ENCODE peak calls at places on chromosomes 6 and 20, in six cellular contexts. Z is astrocyte of the spinal cord, D is ovary, B is B cell, H is HFFc6, E is Calu3. S is an unnamed sample.

GRCh38 chr6:9405369-9405768 is 970.0 kb upstream of the SLC35B3 start:
- DNase-seq in Z (peak; percentile 89), D (no peak), B (no peak), H (peak; percentile 83), E (peak; percentile 37), S (no peak)

GRCh38 chr6:155420492-155420891 is 35.1 kb downstream of the NOX3 start:
- DNase-seq in Z (no peak), D (no peak), B (no peak), H (no peak), E (no peak), S (no peak)

GRCh38 chr20:2108987-2109386 is 7.4 kb downstream of the STK35 start:
- DNase-seq in Z (peak; percentile 58), D (no peak), B (no peak), H (peak; percentile 66), E (peak; percentile 23), S (no peak)

GRCh38 chr6:92008757-92009502 is 1410.4 kb downstream of the EPHA7 start:
- DNase-seq in Z (no peak), D (no peak), B (no peak), H (no peak), E (no peak), S (no peak)

GRCh38 chr20:49110767-49111694 is 64.9 kb downstream of the CSE1L start:
- DNase-seq in Z (no peak), D (no peak), B (no peak), H (no peak), E (no peak), S (no peak)

GRCh38 chr6:25537349-25538018 is 114.5 kb upstream of the SCGN start:
- DNase-seq in Z (no peak), D (no peak), B (no peak), H (no peak), E (no peak), S (no peak)

GRCh38 chr6:137738931-137739504 is 128.0 kb upstream of the TNFAIP3 start:
- DNase-seq in Z (no peak), D (no peak), B (no peak), H (no peak), E (no peak), S (no peak)

GRCh38 chr6:77463308-77463880 is at the start of gene HTR1B:
- DNase-seq in Z (peak; percentile 63), D (no peak), B (no peak), H (no peak), E (no peak), S (no peak)

GRCh38 chr6:2225422-2226392 is 19.7 kb downstream of the GMDS start:
- DNase-seq in Z (no peak), D (no peak), B (no peak), H (no peak), E (peak; percentile 24), S (no peak)

GRCh38 chr20:15702161-15702560 is 871.1 kb downstream of the KIF16B start:
- DNase-seq in Z (peak; percentile 76), D (no peak), B (no peak), H (peak; percentile 10), E (no peak), S (no peak)

GRCh38 chr6:107361568-107362270 is 97.6 kb downstream of the PDSS2 start:
- DNase-seq in Z (peak; percentile 79), D (no peak), B (no peak), H (peak; percentile 71), E (peak; percentile 37), S (no peak)

GRCh38 chr20:1225729-1226313 is at the start of gene RAD21L1:
- DNase-seq in Z (peak; percentile 62), D (peak; percentile 68), B (peak; percentile 77), H (peak; percentile 57), E (peak; percentile 72), S (peak; percentile 63)

GRCh38 chr20:33647603-33648395 is 14.3 kb upstream of the C20orf144 start:
- DNase-seq in Z (peak; percentile 95), D (no peak), B (no peak), H (peak; percentile 32), E (no peak), S (peak; percentile 20)

GRCh38 chr6:93165850-93166249 is 253.5 kb downstream of the EPHA7 start:
- DNase-seq in Z (no peak), D (no peak), B (no peak), H (no peak), E (no peak), S (no peak)

GRCh38 chr6:144820270-144820669 is 535.1 kb downstream of the UTRN start:
- DNase-seq in Z (no peak), D (no peak), B (no peak), H (no peak), E (no peak), S (no peak)

GRCh38 chr6:157800420-157801237 is 22.4 kb upstream of the SNX9 start:
- DNase-seq in Z (peak; percentile 59), D (no peak), B (no peak), H (peak; percentile 47), E (no peak), S (no peak)

GRCh38 chr6:73969982-73970960 is 274.3 kb downstream of the CD109 start:
- DNase-seq in Z (peak; percentile 67), D (no peak), B (no peak), H (peak; percentile 60), E (peak; percentile 20), S (no peak)

GRCh38 chr20:39961667-39962066 is 727.4 kb downstream of the MAFB start:
- DNase-seq in Z (no peak), D (no peak), B (no peak), H (no peak), E (no peak), S (no peak)

DNA sequence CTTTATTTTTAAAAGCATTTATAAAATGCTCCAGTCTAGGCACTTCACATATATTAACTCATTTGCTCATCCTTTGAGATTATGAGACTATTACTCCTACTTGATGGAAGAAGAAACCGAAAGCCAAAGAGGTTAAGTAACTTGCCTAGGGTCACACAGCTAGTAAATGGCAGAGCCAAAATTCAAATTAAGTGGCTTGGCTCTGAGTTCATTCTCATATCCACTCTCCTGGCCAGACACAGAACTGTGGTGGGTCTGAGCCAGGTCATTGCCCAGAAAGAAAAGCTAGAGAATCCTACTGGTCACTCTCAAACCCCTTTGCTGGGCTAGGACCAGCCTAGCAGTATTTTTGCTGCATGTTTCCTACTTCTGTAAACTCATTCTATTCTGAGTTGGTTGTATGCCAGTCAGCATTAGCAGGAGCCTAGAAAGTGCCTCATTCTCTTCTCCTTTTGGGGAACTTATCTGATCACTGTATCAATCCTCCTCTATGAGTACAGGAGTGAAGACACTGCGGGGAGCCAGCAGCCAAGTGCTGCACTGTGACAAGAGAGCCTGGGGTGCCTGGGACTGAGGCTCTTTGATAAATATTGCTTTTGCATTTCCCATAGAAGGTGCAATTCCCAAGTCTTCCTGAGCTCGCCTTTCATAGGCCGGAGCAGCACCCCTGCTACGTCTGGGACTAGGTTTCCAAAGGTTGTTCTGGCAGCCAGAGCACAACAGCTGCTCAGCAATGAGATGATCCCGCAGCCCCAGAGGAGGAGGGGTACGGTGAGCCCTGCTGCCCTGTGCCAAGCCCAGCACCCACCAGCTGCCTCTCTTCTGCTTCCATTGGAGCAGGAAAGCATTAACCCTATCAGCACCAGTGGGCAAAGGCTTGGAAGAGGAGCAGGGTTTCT is 728.3 kb downstream of the MAFB start:
- DNase-seq in Z (no peak), D (peak; percentile 22), B (no peak), H (no peak), E (no peak), S (no peak)
- TF ChIP-seq CTCF in Z (no peak), D (no peak), B (no peak), H (no peak), E (no peak), S (no peak)

GRCh38 chr6:55449219-55449618 is 122.0 kb downstream of the GFRAL start:
- DNase-seq in Z (no peak), D (no peak), B (no peak), H (no peak), E (no peak), S (no peak)
- TF ChIP-seq CTCF in Z (peak; percentile 26), D (no peak), B (no peak), H (no peak), E (peak; percentile 19), S (no peak)

GRCh38 chr20:18164356-18164755 is 26.7 kb downstream of the KAT14 start:
- DNase-seq in Z (peak; percentile 7), D (no peak), B (no peak), H (peak; percentile 55), E (no peak), S (no peak)

GRCh38 chr20:18165553-18165952 is 27.9 kb downstream of the KAT14 start:
- DNase-seq in Z (no peak), D (no peak), B (no peak), H (no peak), E (no peak), S (no peak)

GRCh38 chr20:18166939-18167338 is 29.3 kb downstream of the KAT14 start:
- DNase-seq in Z (no peak), D (no peak), B (no peak), H (no peak), E (no peak), S (no peak)

GRCh38 chr20:18166241-18166881 is 28.7 kb downstream of the KAT14 start:
- DNase-seq in Z (no peak), D (no peak), B (no peak), H (no peak), E (no peak), S (no peak)
- TF ChIP-seq CTCF in Z (no peak), D (no peak), B (no peak), H (no peak), E (no peak), S (no peak)

DNA sequence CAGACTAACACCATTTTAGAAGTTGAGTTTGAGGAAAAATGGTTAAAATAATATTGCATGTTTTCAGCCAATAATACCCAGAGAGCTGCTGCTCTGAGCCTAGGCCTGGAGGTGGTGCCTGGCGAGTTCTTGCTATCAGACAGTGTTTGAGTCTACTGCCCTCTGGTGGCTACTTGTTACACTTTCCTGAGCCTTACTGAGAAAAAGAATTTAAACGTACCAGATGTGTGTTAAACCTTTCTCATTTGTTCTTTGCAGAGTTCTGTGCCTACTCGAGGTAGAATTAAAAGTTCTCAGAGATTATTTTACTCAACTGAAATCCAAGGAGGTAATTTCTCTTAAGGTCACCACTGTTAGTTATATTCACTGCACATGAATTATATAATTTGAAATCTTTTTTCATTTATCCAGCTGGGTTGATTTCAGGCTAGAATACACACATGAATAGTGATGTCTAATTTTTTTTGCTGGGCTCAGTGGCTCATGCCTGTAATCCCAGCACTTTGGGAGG is 38.2 kb downstream of the SHLD1 start:
- DNase-seq in Z (peak; percentile 88), D (peak; percentile 83), B (peak; percentile 83), H (peak; percentile 79), E (peak; percentile 66), S (peak; percentile 31)
- TF ChIP-seq CTCF in Z (peak; percentile 80), D (peak; percentile 89), B (peak; percentile 96), H (peak; percentile 97), E (peak; percentile 66), S (peak; percentile 86)

GRCh38 chr6:81734081-81734480 is 18.4 kb downstream of the TENT5A start:
- DNase-seq in Z (no peak), D (no peak), B (no peak), H (no peak), E (no peak), S (no peak)
- TF ChIP-seq CTCF in Z (no peak), D (no peak), B (no peak), H (peak; percentile 26), E (no peak), S (peak; percentile 30)